ENCODE peak calls at places on chromosomes 4 and X, in six cellular contexts. A, I, W, P, R and Q are unnamed samples.

GRCh38 chr4:128159967-128160366 is 98.9 kb downstream of the LARP1B start:
- DNase-seq in A (no peak), R (no peak), W (peak; percentile 40), I (no peak), P (no peak), Q (no peak)

GRCh38 chr4:110667670-110668069 is 44.8 kb upstream of the PITX2 start:
- DNase-seq in P (no peak), R (peak; percentile 52), A (no peak), W (no peak), I (no peak), Q (no peak)

GRCh38 chr4:102543030-102543505 is 41.9 kb downstream of the NFKB1 start:
- DNase-seq in W (no peak), I (no peak), P (no peak), R (no peak), A (no peak), Q (no peak)

GRCh38 chrX:78199851-78200250 is 60.4 kb upstream of the TAF9B start:
- DNase-seq in A (no peak), W (no peak), R (peak; percentile 1), I (no peak), P (no peak), Q (no peak)

GRCh38 chrX:70244881-70245280 is 10.4 kb downstream of the AWAT1 start:
- DNase-seq in W (no peak), I (no peak), A (no peak), P (no peak), R (no peak), Q (no peak)

GRCh38 chr4:158013858-158014257 is 159.0 kb downstream of the GASK1B start:
- DNase-seq in R (no peak), A (no peak), W (no peak), I (no peak), P (no peak), Q (no peak)

GRCh38 chrX:51852621-51853020 is 40.8 kb upstream of the MAGED1 start:
- DNase-seq in I (no peak), R (no peak), P (no peak), A (no peak), W (no peak), Q (no peak)

GRCh38 chrX:130100180-130100579 is 10.1 kb downstream of the ELF4 start:
- DNase-seq in P (peak; percentile 91), A (no peak), R (peak; percentile 66), W (no peak), I (no peak), Q (no peak)

GRCh38 chrX:68934922-68935321 is 106.1 kb downstream of the EFNB1 start:
- DNase-seq in R (no peak), W (no peak), P (peak; percentile 38), A (no peak), I (no peak), Q (no peak)

GRCh38 chrX:56232221-56233082 is at the start of gene KLF8:
- DNase-seq in A (peak; percentile 29), R (peak; percentile 77), P (peak; percentile 81), W (no peak), I (no peak), Q (no peak)

GRCh38 chr4:53537606-53538005 is 53.7 kb downstream of the LNX1 start:
- DNase-seq in A (no peak), P (no peak), W (peak; percentile 7), I (no peak), R (peak; percentile 13), Q (no peak)

GRCh38 chrX:24846551-24847170 is 152.9 kb downstream of the POLA1 start:
- DNase-seq in A (no peak), I (no peak), W (no peak), R (no peak), P (no peak), Q (no peak)

GRCh38 chrX:45172890-45173289 is 27.8 kb downstream of the DIPK2B start:
- DNase-seq in P (no peak), W (no peak), R (no peak), A (no peak), I (peak; percentile 26), Q (no peak)

GRCh38 chrX:153562546-153562945 is 36.4 kb downstream of the CCNQ start:
- DNase-seq in P (no peak), A (no peak), R (no peak), W (no peak), I (no peak), Q (peak; percentile 54)

GRCh38 chr4:6957994-6958393 is 48.4 kb downstream of the TBC1D14 start:
- DNase-seq in I (no peak), P (no peak), A (no peak), R (no peak), W (no peak), Q (no peak)

GRCh38 chrX:68421651-68422050 is 11.6 kb downstream of the OPHN1 start:
- DNase-seq in A (no peak), P (no peak), I (no peak), R (no peak), W (no peak), Q (no peak)

GRCh38 chr4:176387571-176387970 is 67.8 kb downstream of the SPCS3 start:
- DNase-seq in P (no peak), W (no peak), R (no peak), A (no peak), I (no peak), Q (no peak)

GRCh38 chrX:133516691-133517090 is 101.4 kb upstream of the GPC4 start:
- DNase-seq in P (no peak), A (no peak), W (no peak), I (no peak), R (no peak), Q (no peak)

GRCh38 chr4:48651869-48652447 is 128.1 kb downstream of the FRYL start:
- DNase-seq in I (no peak), P (no peak), R (no peak), A (no peak), W (no peak), Q (no peak)

GRCh38 chr4:47505666-47506065 is 20.6 kb downstream of the ATP10D start:
- DNase-seq in P (no peak), I (no peak), A (no peak), R (no peak), W (no peak), Q (no peak)

GRCh38 chrX:124501566-124501965 is 155.2 kb downstream of the SH2D1A start:
- DNase-seq in P (no peak), W (no peak), I (no peak), R (no peak), A (no peak), Q (no peak)

GRCh38 chrX:153551135-153551534 is 33.7 kb downstream of the ATP2B3 start:
- DNase-seq in R (no peak), P (no peak), I (no peak), W (no peak), A (no peak), Q (no peak)

GRCh38 chrX:590666-591065 is 39.9 kb upstream of the SHOX start:
- DNase-seq in R (no peak), W (no peak), P (no peak), A (no peak), I (no peak), Q (no peak)

GRCh38 chr4:4430492-4431195 is 43.7 kb downstream of the NSG1 start:
- DNase-seq in P (peak; percentile 47), W (no peak), A (peak; percentile 84), R (peak; percentile 44), I (peak; percentile 75), Q (peak; percentile 86)